ENCODE peak calls at places on chromosomes 4 and X, in eight cellular contexts. V is left lung; G is cardiac muscle cell; D is WERI-Rb-1; M is HCT116; A is upper lobe of right lung; L is CD8-positive, alpha-beta T cell; S is A673. Z is an unnamed sample.

GRCh38 chrX:154486052-154486395 is 391 bp downstream of the UBL4A start:
- DNase-seq in V (no peak), G (peak; percentile 14), D (no peak), M (no peak), A (peak; percentile 70), L (no peak), S (no peak), Z (no peak)

GRCh38 chr4:158826882-158827281 is 58.1 kb downstream of the FNIP2 start:
- DNase-seq in V (no peak), G (no peak), D (no peak), M (no peak), A (no peak), L (no peak), S (no peak), Z (no peak)

GRCh38 chr4:85681194-85681803 is 206.3 kb downstream of the ARHGAP24 start:
- DNase-seq in V (peak; percentile 72), G (no peak), D (no peak), M (no peak), A (no peak), L (no peak), S (peak; percentile 80), Z (peak; percentile 71)

GRCh38 chr4:74619931-74620702 is 174.2 kb downstream of the BTC start:
- DNase-seq in V (no peak), G (peak; percentile 11), D (no peak), M (no peak), A (no peak), L (no peak), S (no peak), Z (no peak)

GRCh38 chr4:109890076-109890475 is 22.6 kb upstream of the EGF start:
- DNase-seq in V (no peak), G (no peak), D (no peak), M (no peak), A (no peak), L (no peak), S (no peak), Z (no peak)

GRCh38 chrX:9349572-9350259 is 115.1 kb upstream of the TBL1X start:
- DNase-seq in V (no peak), G (no peak), D (no peak), M (no peak), A (no peak), L (no peak), S (no peak), Z (no peak)

GRCh38 chrX:69179380-69179911 is 14.2 kb upstream of the PJA1 start:
- DNase-seq in V (no peak), G (peak; percentile 24), D (peak; percentile 50), M (no peak), A (no peak), L (no peak), S (no peak), Z (no peak)

GRCh38 chr4:13367691-13368090 is 116.4 kb downstream of the RAB28 start:
- DNase-seq in V (no peak), G (no peak), D (no peak), M (no peak), A (no peak), L (no peak), S (no peak), Z (no peak)

GRCh38 chr4:88960576-88960975 is 96.4 kb downstream of the FAM13A start:
- DNase-seq in V (no peak), G (no peak), D (no peak), M (no peak), A (no peak), L (no peak), S (no peak), Z (no peak)

GRCh38 chrX:7132335-7133035 is 15.0 kb upstream of the STS start:
- DNase-seq in V (peak; percentile 80), G (peak; percentile 64), D (peak; percentile 63), M (peak; percentile 56), A (peak; percentile 67), L (no peak), S (peak; percentile 65), Z (no peak)

GRCh38 chr4:98113005-98113404 is 30.3 kb downstream of the STPG2 start:
- DNase-seq in V (no peak), G (peak; percentile 48), D (peak; percentile 83), M (peak; percentile 6), A (no peak), L (no peak), S (peak; percentile 67), Z (no peak)

GRCh38 chrX:106341823-106342222 is 173.7 kb downstream of the PWWP3B start:
- DNase-seq in V (no peak), G (no peak), D (no peak), M (peak; percentile 13), A (no peak), L (no peak), S (no peak), Z (no peak)

GRCh38 chr4:128310266-128310697 is 22.7 kb upstream of the PGRMC2 start:
- DNase-seq in V (no peak), G (peak; percentile 58), D (peak; percentile 64), M (no peak), A (no peak), L (no peak), S (no peak), Z (no peak)

GRCh38 chrX:48831136-48831908 is 4.1 kb downstream of the PCSK1N start:
- DNase-seq in V (no peak), G (no peak), D (no peak), M (no peak), A (no peak), L (no peak), S (no peak), Z (no peak)

GRCh38 chr4:9996319-9997110 is 24.8 kb downstream of the SLC2A9 start:
- DNase-seq in V (no peak), G (no peak), D (no peak), M (no peak), A (no peak), L (no peak), S (no peak), Z (no peak)

DNA sequence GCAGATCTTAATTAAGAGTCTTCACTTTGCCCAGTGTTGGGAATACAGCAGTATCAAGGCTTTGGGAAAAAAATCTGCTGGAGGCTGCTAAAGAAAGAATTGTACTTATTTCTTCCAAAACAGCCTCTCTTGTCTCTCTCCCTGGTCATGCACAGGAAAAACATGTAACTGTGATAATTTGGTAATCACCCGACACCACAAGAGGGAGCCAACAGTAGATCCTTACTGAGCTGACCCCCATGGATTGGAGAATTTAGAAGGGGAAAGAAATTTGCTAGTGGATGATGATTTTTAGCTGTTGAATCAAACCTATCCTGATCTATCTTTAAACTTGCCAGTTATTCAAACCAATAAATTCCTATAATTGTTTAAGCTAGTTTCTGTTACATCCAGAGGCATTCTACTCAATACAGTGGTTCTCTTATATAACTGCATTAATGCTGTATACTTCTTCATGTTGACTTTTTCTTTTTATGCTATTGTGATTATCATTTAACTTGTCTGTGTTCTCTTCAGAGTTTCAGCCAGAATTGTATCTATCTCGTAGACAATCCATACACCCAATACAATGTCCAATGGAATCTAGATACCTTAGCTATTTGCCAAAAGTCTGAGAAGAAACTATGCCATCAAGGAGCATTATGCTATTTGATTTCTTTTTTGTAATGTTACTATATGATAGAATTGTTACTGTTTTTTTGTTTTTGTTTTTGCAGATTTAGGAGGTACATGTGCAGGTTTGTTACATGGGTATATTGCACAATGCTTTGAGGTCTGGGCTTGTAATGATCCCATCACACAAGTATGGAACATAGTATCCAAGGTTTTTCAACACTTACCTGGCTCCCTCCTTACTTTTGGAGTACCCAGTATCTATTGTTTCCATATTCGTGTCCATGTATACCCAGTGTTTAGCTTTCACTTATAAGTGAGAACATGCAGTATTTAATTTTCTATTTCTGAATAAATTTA is 31.3 kb upstream of the ARHGEF38 start:
- DNase-seq in V (no peak), G (peak; percentile 63), D (peak; percentile 57), M (peak; percentile 32), A (no peak), L (no peak), S (peak; percentile 75), Z (no peak)
- TF ChIP-seq CTCF in V (peak; percentile 38), G (peak; percentile 74), D (peak; percentile 65), M (peak; percentile 47), A (peak; percentile 69), L (peak; percentile 24), S (peak; percentile 77), Z (peak; percentile 47)

DNA sequence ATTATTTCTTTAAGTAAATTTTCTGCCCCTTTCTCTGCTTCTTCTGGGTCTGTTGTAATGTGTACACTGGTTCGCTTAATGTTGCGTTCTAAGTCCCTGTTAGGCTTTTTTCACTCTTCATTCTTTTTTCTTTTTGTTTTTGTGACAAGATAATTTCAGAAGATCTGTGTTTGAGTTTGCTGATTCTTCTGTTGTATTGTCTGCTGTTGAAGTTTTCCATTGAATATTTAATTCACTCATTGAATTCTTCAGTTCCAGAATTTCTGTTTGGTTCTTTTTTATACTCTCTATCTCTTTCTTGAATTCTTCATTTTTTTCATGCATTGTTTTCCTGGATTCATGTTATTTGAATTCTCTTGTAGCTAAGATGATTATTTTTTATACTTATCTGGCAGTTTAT is 66.3 kb upstream of the NUDT6 start:
- DNase-seq in V (no peak), G (no peak), D (no peak), M (no peak), A (no peak), L (no peak), S (no peak), Z (no peak)
- H3K9me3 ChIP-seq in V (peaks cover 36% of the 10 kb centered on the region), G (no peaks in the 10 kb centered on the region), D (no peaks in the 10 kb centered on the region), M (no peaks in the 10 kb centered on the region), A (peaks cover 20% of the 10 kb centered on the region), L (no peaks in the 10 kb centered on the region), S (peaks cover 15% of the 10 kb centered on the region), Z (peaks cover 26% of the 10 kb centered on the region)

GRCh38 chr4:6224725-6225124 is 24.4 kb upstream of the JAKMIP1 start:
- DNase-seq in V (no peak), G (no peak), D (no peak), M (no peak), A (no peak), L (no peak), S (no peak), Z (no peak)
- H3K27me3 ChIP-seq in V (peaks cover 74% of the 10 kb centered on the region), G (peaks cover 14% of the 10 kb centered on the region), D (no peaks in the 10 kb centered on the region), M (peaks cover 14% of the 10 kb centered on the region), A (peaks cover 36% of the 10 kb centered on the region), L (peaks cover 13% of the 10 kb centered on the region), S (peaks cover 37% of the 10 kb centered on the region), Z (peaks cover 78% of the 10 kb centered on the region)

GRCh38 chrX:132821974-132822633 is 136.3 kb downstream of the HS6ST2 start:
- DNase-seq in V (no peak), G (no peak), D (no peak), M (no peak), A (no peak), L (no peak), S (no peak), Z (no peak)
- TF ChIP-seq CTCF in V (no peak), G (no peak), D (no peak), M (no peak), A (no peak), L (no peak), S (no peak), Z (no peak)

DNA sequence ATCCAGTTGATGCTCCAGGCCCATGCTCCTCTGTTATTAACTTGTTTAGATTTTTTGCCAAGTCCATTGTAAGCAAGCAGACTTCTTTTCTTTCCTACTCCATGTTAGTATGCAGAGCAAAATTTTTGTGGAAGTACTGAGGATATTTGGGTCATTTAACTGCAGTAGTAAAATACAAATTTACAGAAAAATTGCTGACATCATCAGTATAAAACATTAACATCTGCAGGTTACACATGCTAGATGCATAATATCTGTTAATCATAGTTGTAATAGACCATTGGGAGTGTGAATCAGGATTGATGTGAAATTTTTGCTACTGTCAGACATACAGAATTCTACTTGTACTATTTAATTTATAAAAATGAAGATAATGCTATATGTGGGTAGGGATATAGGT is 454.1 kb upstream of the CXorf51B start:
- DNase-seq in V (no peak), G (no peak), D (no peak), M (no peak), A (no peak), L (no peak), S (no peak), Z (no peak)
- H3K9me3 ChIP-seq in V (no peaks in the 10 kb centered on the region), G (peaks cover 2% of the 10 kb centered on the region), D (no peaks in the 10 kb centered on the region), M (no peaks in the 10 kb centered on the region), A (no peaks in the 10 kb centered on the region), L (no peaks in the 10 kb centered on the region), S (peaks cover 32% of the 10 kb centered on the region), Z (no peaks in the 10 kb centered on the region)

Z was measured in tibial artery.